ENCODE peak calls at places on chromosomes 3 and 15, in six cellular contexts. E is IMR-90, C is neuronal stem cell, Q is H9, A is mesenchymal stem cell, P is trophoblast cell. W is an unnamed sample.

GRCh38 chr3:135147657-135148056 is 352.6 kb downstream of the EPHB1 start:
- DNase-seq in P (no peak), C (no peak), Q (no peak), E (no peak), A (no peak), W (no peak)

GRCh38 chr15:52143862-52144261 is 31.3 kb upstream of the BCL2L10 start:
- DNase-seq in E (peak), C (no peak), P (peak), Q (no peak), A (peak), W (peak)

GRCh38 chr15:80844011-80844732 is 65.0 kb downstream of the CEMIP start:
- DNase-seq in C (no peak), A (peak), Q (no peak), E (peak), P (peak), W (peak)

GRCh38 chr3:110811050-110811449 is 260.6 kb upstream of the NECTIN3 start:
- DNase-seq in Q (no peak), E (peak), C (no peak), P (no peak), A (peak), W (no peak)

GRCh38 chr3:192130534-192131132 is 596.7 kb downstream of the FGF12 start:
- DNase-seq in C (peak), E (peak), Q (peak), A (peak), P (peak), W (peak)

GRCh38 chr15:76195506-76196285 is 115.6 kb downstream of the ETFA start:
- DNase-seq in E (no peak), A (no peak), P (no peak), C (no peak), Q (no peak), W (no peak)

GRCh38 chr15:69213786-69214185 is 53.4 kb downstream of the GLCE start:
- DNase-seq in E (no peak), C (no peak), P (no peak), Q (no peak), A (no peak), W (no peak)

GRCh38 chr3:148309390-148310035 is 388.2 kb upstream of the AGTR1 start:
- DNase-seq in P (no peak), A (peak), Q (peak), C (peak), E (peak), W (peak)

GRCh38 chr3:14507345-14507741 is 32.8 kb downstream of the GRIP2 start:
- DNase-seq in E (no peak), P (no peak), Q (peak), C (no peak), A (no peak), W (no peak)

GRCh38 chr3:177813322-177813721 is 616.0 kb upstream of the TBL1XR1 start:
- DNase-seq in E (peak), P (no peak), C (no peak), A (no peak), Q (no peak), W (no peak)

GRCh38 chr15:40763801-40764765 is at the start of gene GCHFR:
- DNase-seq in A (peak), Q (peak), E (peak), P (peak), C (peak), W (peak)
- H4K8ac ChIP-seq in A (peak), Q (no peak), E (peak), P (peak), C (peak), W (peak)

GRCh38 chr3:79066481-79066880 is 701.3 kb downstream of the ROBO1 start:
- DNase-seq in A (no peak), P (no peak), Q (no peak), C (no peak), E (no peak), W (no peak)

GRCh38 chr3:79063629-79064028 is 704.2 kb downstream of the ROBO1 start:
- DNase-seq in A (no peak), Q (no peak), P (no peak), C (no peak), E (no peak), W (no peak)

GRCh38 chr3:79067734-79068133 is 700.1 kb downstream of the ROBO1 start:
- DNase-seq in A (no peak), Q (no peak), C (no peak), E (no peak), P (no peak), W (no peak)
- H2BK120ac ChIP-seq in A (no peak), Q (no peak), C (no peak), E (no peak), P (no peak), W (no peak)

GRCh38 chr15:55744026-55744655 is 1.2 kb upstream of the PRTG start:
- DNase-seq in A (no peak), Q (no peak), E (no peak), P (peak), C (no peak), W (peak)

GRCh38 chr15:55742498-55742926 is 440 bp downstream of the PRTG start:
- DNase-seq in A (peak), C (no peak), P (no peak), E (peak), Q (no peak), W (no peak)

GRCh38 chr15:55741592-55742497 is 1.1 kb downstream of the PRTG start:
- DNase-seq in E (no peak), A (peak), Q (peak), C (no peak), P (no peak), W (peak)

GRCh38 chr15:55743615-55743978 is 645 bp upstream of the PRTG start:
- DNase-seq in C (no peak), P (no peak), Q (no peak), E (no peak), A (no peak), W (no peak)

GRCh38 chr15:55742927-55743614 is at the start of gene PRTG:
- DNase-seq in E (peak), Q (peak), P (peak), A (peak), C (peak), W (peak)
- H4K8ac ChIP-seq in E (no peak), Q (no peak), P (peak), A (peak), C (no peak), W (no peak)

GRCh38 chr15:98666841-98667240 is 18.5 kb downstream of the IGF1R start:
- DNase-seq in A (peak), E (no peak), P (no peak), Q (no peak), C (no peak), W (no peak)

GRCh38 chr15:98668566-98669308 is 20.4 kb downstream of the IGF1R start:
- DNase-seq in P (no peak), C (no peak), A (peak), E (peak), Q (no peak), W (no peak)

GRCh38 chr15:98671060-98672008 is 23.0 kb downstream of the IGF1R start:
- DNase-seq in C (no peak), E (peak), Q (peak), P (peak), A (peak), W (peak)

GRCh38 chr15:98667521-98668179 is 19.3 kb downstream of the IGF1R start:
- DNase-seq in A (no peak), E (no peak), P (peak), C (no peak), Q (peak), W (peak)

GRCh38 chr15:98669638-98670037 is 21.3 kb downstream of the IGF1R start:
- DNase-seq in E (no peak), P (no peak), Q (no peak), A (no peak), C (no peak), W (no peak)
- H2BK120ac ChIP-seq in E (peak), P (peak), Q (no peak), A (peak), C (no peak), W (no peak)

DNA sequence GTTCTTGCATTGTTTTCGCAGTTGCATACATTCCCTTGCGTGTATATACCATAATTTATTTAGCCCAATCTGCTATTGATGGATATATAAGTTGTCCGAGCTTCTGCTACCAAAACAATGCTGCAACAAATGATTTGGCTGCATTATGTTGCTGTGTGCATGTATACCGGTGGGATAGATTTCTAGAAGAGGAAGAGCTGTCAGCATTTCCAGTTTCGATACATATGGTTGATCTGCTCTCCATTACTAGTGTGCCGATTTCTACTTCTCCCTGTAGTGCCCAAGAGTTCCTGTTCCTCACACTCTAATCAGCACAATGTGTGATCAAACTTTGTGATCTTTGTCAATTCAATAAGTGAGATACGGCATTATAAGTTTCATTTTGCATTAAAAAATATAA is 92.8 kb upstream of the NMNAT3 start:
- DNase-seq in C (no peak), P (no peak), E (no peak), A (no peak), Q (no peak), W (no peak)
- H4K8ac ChIP-seq in C (no peak), P (no peak), E (no peak), A (no peak), Q (no peak), W (no peak)

GRCh38 chr3:150059729-150060128 is 89.0 kb upstream of the PFN2 start:
- DNase-seq in A (no peak), Q (no peak), E (no peak), C (no peak), P (no peak), W (no peak)
- H2BK120ac ChIP-seq in A (no peak), Q (no peak), E (no peak), C (no peak), P (no peak), W (no peak)

GRCh38 chr3:128424508-128425069 is 42.1 kb downstream of the DNAJB8 start:
- DNase-seq in C (no peak), E (peak), Q (no peak), P (no peak), A (peak), W (no peak)

GRCh38 chr3:128425142-128425845 is 41.4 kb downstream of the DNAJB8 start:
- DNase-seq in E (no peak), C (no peak), P (no peak), Q (no peak), A (peak), W (no peak)

GRCh38 chr3:128421966-128422365 is 44.7 kb downstream of the DNAJB8 start:
- DNase-seq in A (no peak), P (no peak), C (no peak), E (no peak), Q (no peak), W (no peak)

GRCh38 chr3:128422762-128423524 is 43.7 kb downstream of the DNAJB8 start:
- DNase-seq in C (no peak), Q (no peak), P (peak), A (no peak), E (no peak), W (no peak)

DNA sequence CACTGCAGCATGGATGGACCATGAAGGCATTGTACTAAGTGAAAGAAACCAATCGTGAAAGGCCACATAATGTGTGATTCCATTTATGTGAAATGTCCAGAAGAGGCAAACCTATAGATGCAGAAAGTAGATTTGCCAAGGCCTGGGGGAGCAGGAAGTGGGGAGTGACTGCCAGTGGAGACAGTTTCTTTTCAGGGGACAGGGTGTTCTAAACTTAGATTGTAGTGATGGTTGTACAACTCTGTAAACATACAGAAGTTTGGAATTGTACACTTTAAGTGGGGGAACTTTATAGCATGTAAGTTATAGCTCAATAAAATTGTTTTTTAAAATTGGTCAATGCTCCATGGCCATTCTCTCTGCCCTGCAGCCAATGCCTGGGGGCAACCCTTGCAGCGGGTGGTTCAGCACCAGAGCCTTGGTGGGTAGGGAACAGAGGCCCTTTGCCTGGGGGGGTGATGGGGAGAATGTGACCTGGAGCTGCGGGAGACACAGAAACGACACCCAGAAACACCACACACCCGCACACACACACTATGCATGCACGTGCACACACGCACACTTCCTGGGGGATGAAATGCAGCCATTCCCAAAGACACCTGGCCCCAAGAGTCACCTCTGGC is 43.1 kb downstream of the DNAJB8 start:
- DNase-seq in C (no peak), A (peak), Q (no peak), P (no peak), E (no peak), W (no peak)
- H4K8ac ChIP-seq in C (no peak), A (no peak), Q (no peak), P (no peak), E (no peak), W (no peak)

GRCh38 chr15:78075490-78076230 is 1.9 kb downstream of the TBC1D2B start:
- DNase-seq in Q (peak), A (peak), P (peak), C (peak), E (peak), W (peak)

GRCh38 chr15:78076231-78077052 is 1.1 kb downstream of the TBC1D2B start:
- DNase-seq in Q (no peak), P (no peak), C (no peak), A (peak), E (no peak), W (peak)

GRCh38 chr15:78079296-78080087 is 2.0 kb upstream of the TBC1D2B start:
- DNase-seq in Q (no peak), A (peak), P (no peak), E (no peak), C (no peak), W (no peak)

GRCh38 chr15:78077860-78078187 is 313 bp upstream of the TBC1D2B start:
- DNase-seq in E (no peak), A (no peak), C (no peak), Q (no peak), P (no peak), W (no peak)

DNA sequence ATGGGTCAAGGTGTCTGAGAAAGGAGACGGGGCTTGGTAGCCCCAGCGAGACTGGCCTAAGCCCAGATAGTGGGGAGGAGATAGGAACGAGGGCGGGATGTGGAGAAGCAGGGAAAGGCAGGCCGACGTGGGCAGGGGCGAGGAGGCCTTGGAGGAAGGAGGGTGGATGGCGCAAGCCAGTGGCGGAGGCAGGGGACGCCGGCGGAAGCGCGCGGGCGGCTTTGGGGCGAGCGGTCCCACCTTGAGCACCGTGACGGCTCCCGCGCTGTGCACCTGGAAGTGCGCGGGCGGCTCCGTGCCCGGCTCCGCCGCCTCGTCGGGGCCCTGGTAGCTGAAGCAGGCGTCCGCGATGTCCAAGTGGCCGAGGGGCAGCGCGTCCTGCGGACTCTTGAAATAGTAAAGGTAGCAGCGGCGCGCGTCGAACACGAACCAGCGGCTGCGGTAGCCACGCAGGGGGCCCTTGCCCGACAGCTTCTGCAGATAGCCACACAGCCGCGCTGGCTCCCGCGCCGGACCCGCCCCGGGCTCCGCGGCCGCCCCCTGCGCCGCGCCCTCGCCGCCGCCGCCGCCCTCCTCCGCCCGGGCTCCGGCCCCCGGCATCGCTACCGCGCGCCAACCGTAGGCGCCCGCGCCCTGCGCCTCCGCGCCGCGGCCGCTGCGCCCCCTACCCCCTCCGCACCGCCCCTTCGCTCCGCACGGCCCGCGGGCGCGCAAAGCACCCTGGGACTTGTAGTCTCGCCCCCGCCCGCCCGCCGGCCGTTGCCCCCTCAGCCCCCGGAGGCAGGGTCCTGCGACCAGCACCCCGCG is at the start of gene TBC1D2B:
- DNase-seq in E (peak), A (peak), C (peak), P (no peak), Q (peak), W (peak)
- H2BK120ac ChIP-seq in E (peak), A (peak), C (no peak), P (peak), Q (no peak), W (no peak)

DNA sequence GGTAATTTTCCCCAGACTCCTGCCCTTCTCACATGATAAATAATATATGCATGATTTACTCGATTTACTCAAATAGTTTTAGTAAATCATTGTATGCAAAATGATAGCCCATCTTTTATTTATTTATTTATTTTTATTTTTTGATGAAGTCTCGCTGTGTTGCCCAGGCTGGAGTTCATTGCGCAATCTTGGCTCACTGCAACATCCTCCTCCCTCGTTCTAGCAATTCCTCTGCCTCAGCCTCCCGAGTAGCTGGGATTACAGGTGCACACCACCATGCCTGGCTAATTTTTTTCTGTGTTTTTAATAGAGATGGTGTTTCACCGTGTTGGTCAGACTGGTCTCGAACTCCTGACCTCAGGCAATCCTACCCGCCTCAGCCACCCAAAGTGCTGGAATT is 343.8 kb upstream of the PLSCR5 start:
- DNase-seq in A (no peak), E (no peak), P (no peak), Q (no peak), C (no peak), W (no peak)
- H4K8ac ChIP-seq in A (no peak), E (no peak), P (no peak), Q (no peak), C (no peak), W (no peak)